ENCODE peak calls at places on chromosomes 11 and 22, in seven cellular contexts. One of them, this sample, is unnamed.

GRCh38 chr11:87425391-87425790 is 387.7 kb downstream of the TMEM135 start:
- DNase-seq in osteocyte: no peak
- DNase-seq in mesenchymal stem cell: no peak
- DNase-seq in activated CD4-positive, alpha-beta T cell treated with anti-CD3 and anti-CD28 coated beads, Interleukin-2, amount 50 U/mL, for 24 hours: no peak
- DNase-seq in pulmonary artery endothelial cell: no peak
- DNase-seq in LHCN-M2: peak
- DNase-seq in stimulated activated CD4-positive, alpha-beta T cell treated with anti-CD3 and anti-CD28 coated beads, Interleukin-15, amount 100 ng/mL, for 48 hours: no peak
- DNase-seq in this sample: no peak

GRCh38 chr11:24421766-24422165 is 75.1 kb upstream of the LUZP2 start:
- DNase-seq in activated CD4-positive, alpha-beta T cell treated with anti-CD3 and anti-CD28 coated beads, Interleukin-2, amount 50 U/mL, for 24 hours: no peak
- DNase-seq in osteocyte: no peak
- DNase-seq in mesenchymal stem cell: no peak
- DNase-seq in pulmonary artery endothelial cell: no peak
- DNase-seq in stimulated activated CD4-positive, alpha-beta T cell treated with anti-CD3 and anti-CD28 coated beads, Interleukin-15, amount 100 ng/mL, for 48 hours: no peak
- DNase-seq in LHCN-M2: no peak
- DNase-seq in this sample: no peak

GRCh38 chr22:20203142-20204099 is 52.6 kb upstream of the CCDC188 start:
- DNase-seq in osteocyte: no peak
- DNase-seq in activated CD4-positive, alpha-beta T cell treated with anti-CD3 and anti-CD28 coated beads, Interleukin-2, amount 50 U/mL, for 24 hours: no peak
- DNase-seq in LHCN-M2: no peak
- DNase-seq in pulmonary artery endothelial cell: no peak
- DNase-seq in stimulated activated CD4-positive, alpha-beta T cell treated with anti-CD3 and anti-CD28 coated beads, Interleukin-15, amount 100 ng/mL, for 48 hours: no peak
- DNase-seq in mesenchymal stem cell: peak
- DNase-seq in this sample: no peak

GRCh38 chr11:35141538-35141937 is 2.6 kb downstream of the CD44 start:
- DNase-seq in stimulated activated CD4-positive, alpha-beta T cell treated with anti-CD3 and anti-CD28 coated beads, Interleukin-15, amount 100 ng/mL, for 48 hours: no peak
- DNase-seq in pulmonary artery endothelial cell: no peak
- DNase-seq in LHCN-M2: no peak
- DNase-seq in osteocyte: no peak
- DNase-seq in mesenchymal stem cell: peak
- DNase-seq in activated CD4-positive, alpha-beta T cell treated with anti-CD3 and anti-CD28 coated beads, Interleukin-2, amount 50 U/mL, for 24 hours: no peak
- DNase-seq in this sample: no peak

GRCh38 chr22:40224702-40225101 is 47.0 kb downstream of the TNRC6B start:
- DNase-seq in stimulated activated CD4-positive, alpha-beta T cell treated with anti-CD3 and anti-CD28 coated beads, Interleukin-15, amount 100 ng/mL, for 48 hours: no peak
- DNase-seq in activated CD4-positive, alpha-beta T cell treated with anti-CD3 and anti-CD28 coated beads, Interleukin-2, amount 50 U/mL, for 24 hours: peak
- DNase-seq in LHCN-M2: no peak
- DNase-seq in osteocyte: no peak
- DNase-seq in mesenchymal stem cell: no peak
- DNase-seq in pulmonary artery endothelial cell: no peak
- DNase-seq in this sample: no peak

GRCh38 chr11:65355013-65355775 is 643 bp downstream of the TIGD3 start:
- DNase-seq in activated CD4-positive, alpha-beta T cell treated with anti-CD3 and anti-CD28 coated beads, Interleukin-2, amount 50 U/mL, for 24 hours: peak
- DNase-seq in pulmonary artery endothelial cell: no peak
- DNase-seq in osteocyte: no peak
- DNase-seq in mesenchymal stem cell: no peak
- DNase-seq in stimulated activated CD4-positive, alpha-beta T cell treated with anti-CD3 and anti-CD28 coated beads, Interleukin-15, amount 100 ng/mL, for 48 hours: no peak
- DNase-seq in LHCN-M2: no peak
- DNase-seq in this sample: peak

GRCh38 chr11:2795491-2795991 is 90.0 kb downstream of the CDKN1C start:
- DNase-seq in LHCN-M2: no peak
- DNase-seq in pulmonary artery endothelial cell: no peak
- DNase-seq in activated CD4-positive, alpha-beta T cell treated with anti-CD3 and anti-CD28 coated beads, Interleukin-2, amount 50 U/mL, for 24 hours: no peak
- DNase-seq in mesenchymal stem cell: no peak
- DNase-seq in stimulated activated CD4-positive, alpha-beta T cell treated with anti-CD3 and anti-CD28 coated beads, Interleukin-15, amount 100 ng/mL, for 48 hours: no peak
- DNase-seq in osteocyte: peak
- DNase-seq in this sample: peak

GRCh38 chr11:101127348-101127698 is 2.3 kb downstream of the PGR start:
- DNase-seq in osteocyte: no peak
- DNase-seq in stimulated activated CD4-positive, alpha-beta T cell treated with anti-CD3 and anti-CD28 coated beads, Interleukin-15, amount 100 ng/mL, for 48 hours: no peak
- DNase-seq in pulmonary artery endothelial cell: no peak
- DNase-seq in mesenchymal stem cell: no peak
- DNase-seq in LHCN-M2: no peak
- DNase-seq in activated CD4-positive, alpha-beta T cell treated with anti-CD3 and anti-CD28 coated beads, Interleukin-2, amount 50 U/mL, for 24 hours: no peak
- DNase-seq in this sample: no peak

GRCh38 chr22:50605349-50606074 is 4.9 kb downstream of the MAPK8IP2 start:
- DNase-seq in pulmonary artery endothelial cell: no peak
- DNase-seq in mesenchymal stem cell: no peak
- DNase-seq in LHCN-M2: no peak
- DNase-seq in stimulated activated CD4-positive, alpha-beta T cell treated with anti-CD3 and anti-CD28 coated beads, Interleukin-15, amount 100 ng/mL, for 48 hours: no peak
- DNase-seq in activated CD4-positive, alpha-beta T cell treated with anti-CD3 and anti-CD28 coated beads, Interleukin-2, amount 50 U/mL, for 24 hours: no peak
- DNase-seq in osteocyte: peak
- DNase-seq in this sample: no peak